ENCODE peak calls at places on chromosome 1, in eight cellular contexts. Y is left lung, F is upper lobe of right lung, H is endothelial cell, W is cardiac fibroblast, B is astrocyte, A is Calu3, I is AG09309. J is an unnamed sample.

GRCh38 chr1:246781212-246781611 is 57.0 kb downstream of the SCCPDH start:
- DNase-seq in Y (no peak), F (no peak), H (no peak), W (no peak), B (no peak), A (no peak), I (no peak), J (no peak)

GRCh38 chr1:116847688-116848531 is 61.8 kb upstream of the PTGFRN start:
- DNase-seq in Y (no peak), F (no peak), H (no peak), W (peak; percentile 57), B (peak; percentile 69), A (no peak), I (no peak), J (no peak)

GRCh38 chr1:14583788-14584187 is 14.7 kb upstream of the KAZN start:
- DNase-seq in Y (no peak), F (no peak), H (no peak), W (no peak), B (no peak), A (no peak), I (no peak), J (no peak)

GRCh38 chr1:177928194-177928593 is 41.7 kb downstream of the SEC16B start:
- DNase-seq in Y (no peak), F (no peak), H (no peak), W (no peak), B (peak; percentile 41), A (no peak), I (no peak), J (no peak)

GRCh38 chr1:75074719-75075395 is 59.3 kb upstream of the LHX8 start:
- DNase-seq in Y (no peak), F (no peak), H (no peak), W (no peak), B (no peak), A (no peak), I (no peak), J (no peak)

GRCh38 chr1:147669475-147670318 is 627 bp downstream of the ACP6 start:
- DNase-seq in Y (peak; percentile 87), F (peak; percentile 82), H (peak; percentile 55), W (peak; percentile 44), B (peak; percentile 36), A (peak; percentile 75), I (no peak), J (no peak)

GRCh38 chr1:184567016-184567415 is 180.2 kb downstream of the C1orf21 start:
- DNase-seq in Y (no peak), F (no peak), H (no peak), W (no peak), B (no peak), A (no peak), I (no peak), J (no peak)

GRCh38 chr1:115251856-115252255 is 86.2 kb downstream of the NGF start:
- DNase-seq in Y (no peak), F (no peak), H (no peak), W (peak; percentile 84), B (peak; percentile 95), A (no peak), I (peak; percentile 73), J (peak; percentile 83)

GRCh38 chr1:54575605-54576004 is 27.6 kb downstream of the ACOT11 start:
- DNase-seq in Y (peak; percentile 29), F (no peak), H (no peak), W (no peak), B (no peak), A (no peak), I (no peak), J (no peak)

GRCh38 chr1:52346653-52347052 is 19.4 kb downstream of the CC2D1B start:
- DNase-seq in Y (no peak), F (no peak), H (no peak), W (no peak), B (no peak), A (no peak), I (no peak), J (no peak)

GRCh38 chr1:1167416-1168155 is 6.1 kb upstream of the TTLL10 start:
- DNase-seq in Y (peak; percentile 80), F (no peak), H (no peak), W (no peak), B (no peak), A (no peak), I (no peak), J (no peak)

GRCh38 chr1:45084562-45084961 is 72.5 kb downstream of the UROD start:
- DNase-seq in Y (no peak), F (no peak), H (no peak), W (no peak), B (no peak), A (no peak), I (no peak), J (no peak)

GRCh38 chr1:214466759-214467585 is 84.4 kb downstream of the PTPN14 start:
- DNase-seq in Y (no peak), F (no peak), H (no peak), W (no peak), B (no peak), A (peak; percentile 53), I (no peak), J (no peak)

GRCh38 chr1:182484531-182485257 is 34.7 kb downstream of the RGSL1 start:
- DNase-seq in Y (no peak), F (peak; percentile 64), H (peak; percentile 23), W (no peak), B (no peak), A (peak; percentile 44), I (no peak), J (no peak)

GRCh38 chr1:247210062-247210385 is 38.2 kb upstream of the ZNF124 start:
- DNase-seq in Y (no peak), F (no peak), H (no peak), W (no peak), B (peak; percentile 11), A (no peak), I (no peak), J (no peak)

GRCh38 chr1:204791453-204792366 is 79.0 kb upstream of the NFASC start:
- DNase-seq in Y (peak; percentile 83), F (peak; percentile 82), H (peak; percentile 69), W (peak; percentile 60), B (peak; percentile 22), A (peak; percentile 87), I (no peak), J (no peak)

GRCh38 chr1:51969038-51969705 is 21.3 kb downstream of the RAB3B start:
- DNase-seq in Y (no peak), F (no peak), H (no peak), W (peak; percentile 65), B (peak; percentile 98), A (no peak), I (peak; percentile 88), J (peak; percentile 62)

GRCh38 chr1:31753623-31754349 is 10.4 kb downstream of the ADGRB2 start:
- DNase-seq in Y (no peak), F (no peak), H (no peak), W (peak; percentile 61), B (no peak), A (no peak), I (no peak), J (no peak)

GRCh38 chr1:163796394-163796821 is 474.7 kb downstream of the NUF2 start:
- DNase-seq in Y (no peak), F (no peak), H (no peak), W (no peak), B (peak; percentile 15), A (peak; percentile 6), I (no peak), J (peak; percentile 16)

GRCh38 chr1:4634156-4634792 is 20.1 kb upstream of the AJAP1 start:
- DNase-seq in Y (no peak), F (peak; percentile 6), H (no peak), W (no peak), B (no peak), A (no peak), I (no peak), J (no peak)

GRCh38 chr1:29641921-29642320 is 405.6 kb downstream of the PTPRU start:
- DNase-seq in Y (no peak), F (no peak), H (no peak), W (no peak), B (no peak), A (no peak), I (no peak), J (no peak)

GRCh38 chr1:9454094-9454418 is 85.2 kb upstream of the SLC25A33 start:
- DNase-seq in Y (no peak), F (no peak), H (no peak), W (no peak), B (no peak), A (no peak), I (no peak), J (no peak)

GRCh38 chr1:56803561-56804156 is 15.5 kb downstream of the FYB2 start:
- DNase-seq in Y (no peak), F (no peak), H (peak; percentile 60), W (peak; percentile 26), B (no peak), A (peak; percentile 74), I (no peak), J (no peak)
- TF ChIP-seq CTCF in Y (no peak), F (peak; percentile 44), H (peak; percentile 45), W (peak; percentile 65), B (peak; percentile 37), A (peak; percentile 62), I (peak; percentile 65), J (peak; percentile 59)

GRCh38 chr1:241269116-241269515 is 87.9 kb downstream of the RGS7 start:
- DNase-seq in Y (no peak), F (no peak), H (peak; percentile 6), W (no peak), B (no peak), A (no peak), I (no peak), J (no peak)
- TF ChIP-seq CTCF in Y (no peak), F (no peak), H (no peak), W (peak; percentile 21), B (no peak), A (no peak), I (peak; percentile 14), J (no peak)

GRCh38 chr1:175073633-175074032 is 6.0 kb downstream of the TNN start:
- DNase-seq in Y (no peak), F (no peak), H (no peak), W (no peak), B (no peak), A (no peak), I (no peak), J (no peak)
- TF ChIP-seq CTCF in Y (no peak), F (no peak), H (no peak), W (no peak), B (no peak), A (no peak), I (no peak), J (no peak)

GRCh38 chr1:48869116-48869893 is 92.6 kb upstream of the BEND5 start:
- DNase-seq in Y (no peak), F (no peak), H (no peak), W (peak; percentile 33), B (peak; percentile 81), A (no peak), I (peak; percentile 10), J (no peak)
- TF ChIP-seq CTCF in Y (no peak), F (no peak), H (no peak), W (no peak), B (no peak), A (no peak), I (peak; percentile 6), J (peak; percentile 2)

DNA sequence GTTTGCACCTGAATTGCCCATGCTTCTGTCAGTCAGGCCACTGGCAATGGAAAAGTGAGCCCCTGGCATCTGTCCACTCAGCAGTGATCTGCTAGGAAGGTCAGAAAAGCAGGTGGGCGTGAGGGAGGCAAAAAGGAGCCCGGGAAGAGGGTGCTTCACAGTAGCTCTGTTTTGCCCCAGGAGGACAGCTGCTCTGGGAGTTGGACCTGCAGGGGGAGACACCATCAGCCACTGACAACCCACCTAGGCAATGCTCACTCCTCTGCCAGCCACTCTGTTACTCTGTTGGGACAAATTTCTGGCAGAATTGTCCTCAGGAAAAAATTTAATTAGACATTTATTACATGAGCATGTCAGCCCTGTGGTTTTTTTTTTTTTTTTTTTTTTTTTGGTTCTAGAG is 146.4 kb downstream of the LRIG2 start:
- DNase-seq in Y (no peak), F (no peak), H (peak; percentile 17), W (no peak), B (no peak), A (peak; percentile 19), I (no peak), J (no peak)
- TF ChIP-seq CTCF in Y (no peak), F (no peak), H (no peak), W (peak; percentile 32), B (no peak), A (no peak), I (peak; percentile 33), J (peak; percentile 26)